ENCODE peak calls at places on chromosomes 5 and 9, in four cellular contexts. B is stimulated activated naive B cell treated with anti-CD40 and anti-IgM and Interleukin-4, amounts not matched to agents 10 μg/mL and 1 μg/mL and 100 μg/mL, for 72 hours; U is NT2/D1; E is MG63. A is an unnamed sample.

GRCh38 chr9:126528111-126528510 is 85.6 kb upstream of the LMX1B start:
- DNase-seq in B (no peak), U (no peak), E (no peak), A (no peak)

GRCh38 chr5:126963822-126964375 is 66.5 kb downstream of the MARCHF3 start:
- DNase-seq in B (no peak), U (no peak), E (no peak), A (no peak)

GRCh38 chr9:131214457-131214856 is 61.9 kb downstream of the FAM78A start:
- DNase-seq in B (no peak), U (no peak), E (no peak), A (no peak)

GRCh38 chr5:107487056-107487461 is 183.7 kb downstream of the EFNA5 start:
- DNase-seq in B (no peak), U (no peak), E (no peak), A (no peak)

GRCh38 chr9:27391495-27391894 is 94.5 kb upstream of the EQTN start:
- DNase-seq in B (no peak), U (no peak), E (no peak), A (no peak)

GRCh38 chr5:145980257-145980656 is 43.9 kb downstream of the SH3RF2 start:
- DNase-seq in B (no peak), U (no peak), E (no peak), A (no peak)

GRCh38 chr5:136087961-136088871 is 44.4 kb upstream of the SMAD5 start:
- DNase-seq in B (no peak), U (no peak), E (peak; percentile 93), A (no peak)

GRCh38 chr5:124057161-124057814 is 545.3 kb downstream of the CSNK1G3 start:
- DNase-seq in B (peak; percentile 47), U (no peak), E (no peak), A (peak; percentile 29)

GRCh38 chr5:32159328-32160072 is 14.6 kb downstream of the GOLPH3 start:
- DNase-seq in B (no peak), U (no peak), E (no peak), A (no peak)

GRCh38 chr5:7208911-7209310 is 187.0 kb upstream of the ADCY2 start:
- DNase-seq in B (no peak), U (no peak), E (no peak), A (no peak)

GRCh38 chr9:111533099-111533785 is 8.3 kb downstream of the ZNF483 start:
- DNase-seq in B (no peak), U (no peak), E (no peak), A (peak; percentile 66)

GRCh38 chr5:32206799-32207634 is 32.9 kb upstream of the GOLPH3 start:
- DNase-seq in B (no peak), U (no peak), E (no peak), A (no peak)

GRCh38 chr9:20550326-20550725 is 72.0 kb downstream of the MLLT3 start:
- DNase-seq in B (no peak), U (no peak), E (no peak), A (no peak)

A was measured in cardiac muscle cell.